ENCODE peak calls at places on chromosomes 16 and 17, in nine cellular contexts. L is GM23338, O is MM.1S, T is HCT116, U is SK-N-SH, E is GM23248, M is neural progenitor cell, S is OCI-LY7, G is hepatocyte. J is an unnamed sample.

GRCh38 chr16:88387177-88387576 is 4.4 kb downstream of the ZNF469 start:
- DNase-seq in L (no peak), O (no peak), T (no peak), U (no peak), E (peak), M (no peak), S (no peak), G (no peak), J (no peak)

GRCh38 chr17:59375858-59376257 is 44.4 kb downstream of the YPEL2 start:
- DNase-seq in L (no peak), O (peak), T (no peak), U (no peak), E (peak), M (no peak), S (peak), G (no peak), J (no peak)

GRCh38 chr16:85426806-85427205 is 186.3 kb upstream of the GSE1 start:
- DNase-seq in L (no peak), O (no peak), T (no peak), U (no peak), E (no peak), M (no peak), S (no peak), G (no peak), J (no peak)

GRCh38 chr17:3843935-3844516 is 2.0 kb downstream of the NCBP3 start:
- DNase-seq in L (peak), O (peak), T (peak), U (peak), E (peak), M (peak), S (peak), G (peak), J (peak)

GRCh38 chr16:847681-848445 is 47.3 kb upstream of the GNG13 start:
- DNase-seq in L (no peak), O (no peak), T (no peak), U (no peak), E (no peak), M (no peak), S (no peak), G (no peak), J (no peak)

GRCh38 chr16:54455021-54455725 is 168.6 kb upstream of the IRX3 start:
- DNase-seq in L (no peak), O (no peak), T (no peak), U (peak), E (no peak), M (no peak), S (no peak), G (no peak), J (no peak)

GRCh38 chr16:2205104-2205966 is at the start of gene MLST8:
- DNase-seq in L (peak), O (peak), T (peak), U (peak), E (peak), M (peak), S (peak), G (peak), J (peak)

GRCh38 chr17:28950017-28950751 is 1.1 kb downstream of the PHF12 start:
- DNase-seq in L (peak), O (peak), T (no peak), U (peak), E (peak), M (peak), S (peak), G (peak), J (peak)

GRCh38 chr16:73872856-73873255 is 423.8 kb upstream of the PSMD7 start:
- DNase-seq in L (no peak), O (no peak), T (no peak), U (no peak), E (no peak), M (no peak), S (no peak), G (no peak), J (no peak)

GRCh38 chr16:67731071-67731810 is 12.1 kb upstream of the GFOD2 start:
- DNase-seq in L (no peak), O (peak), T (no peak), U (no peak), E (no peak), M (no peak), S (no peak), G (no peak), J (no peak)

GRCh38 chr17:338442-339192 is 14.0 kb downstream of the RPH3AL start:
- DNase-seq in L (no peak), O (no peak), T (no peak), U (no peak), E (no peak), M (no peak), S (no peak), G (peak), J (no peak)

GRCh38 chr16:85570213-85570734 is 42.8 kb upstream of the GSE1 start:
- DNase-seq in L (no peak), O (peak), T (peak), U (no peak), E (no peak), M (no peak), S (peak), G (no peak), J (peak)

GRCh38 chr17:27602721-27603445 is 28.1 kb upstream of the LGALS9 start:
- DNase-seq in L (peak), O (peak), T (no peak), U (peak), E (peak), M (peak), S (peak), G (peak), J (peak)

GRCh38 chr16:67391424-67392300 is 1.6 kb downstream of the TPPP3 start:
- DNase-seq in L (no peak), O (no peak), T (no peak), U (peak), E (peak), M (no peak), S (no peak), G (no peak), J (no peak)

GRCh38 chr17:50020841-50021599 is 26.0 kb upstream of the DLX3 start:
- DNase-seq in L (no peak), O (no peak), T (no peak), U (no peak), E (no peak), M (no peak), S (no peak), G (no peak), J (no peak)

GRCh38 chr16:69399361-69399760 is 13.6 kb upstream of the TERF2 start:
- DNase-seq in L (no peak), O (no peak), T (no peak), U (no peak), E (peak), M (no peak), S (no peak), G (no peak), J (no peak)

GRCh38 chr17:2378905-2379304 is 22.0 kb downstream of the MNT start:
- DNase-seq in L (no peak), O (no peak), T (no peak), U (no peak), E (no peak), M (no peak), S (no peak), G (no peak), J (no peak)

GRCh38 chr17:77286641-77287431 is 146.1 kb downstream of the SEC14L1 start:
- DNase-seq in L (no peak), O (no peak), T (peak), U (peak), E (peak), M (no peak), S (no peak), G (peak), J (peak)

GRCh38 chr17:59361916-59362810 is 30.7 kb downstream of the YPEL2 start:
- DNase-seq in L (no peak), O (peak), T (no peak), U (no peak), E (peak), M (no peak), S (peak), G (no peak), J (peak)

GRCh38 chr16:54482892-54483574 is 196.4 kb upstream of the IRX3 start:
- DNase-seq in L (no peak), O (no peak), T (no peak), U (peak), E (no peak), M (no peak), S (no peak), G (no peak), J (no peak)

GRCh38 chr17:77285594-77286390 is 145.0 kb downstream of the SEC14L1 start:
- DNase-seq in L (no peak), O (no peak), T (no peak), U (peak), E (peak), M (no peak), S (no peak), G (peak), J (peak)

GRCh38 chr17:44023545-44024270 is 8.9 kb upstream of the TMEM101 start:
- DNase-seq in L (no peak), O (no peak), T (no peak), U (no peak), E (no peak), M (no peak), S (no peak), G (no peak), J (no peak)

GRCh38 chr17:39125143-39125875 is 26.1 kb downstream of the PLXDC1 start:
- DNase-seq in L (no peak), O (no peak), T (no peak), U (no peak), E (no peak), M (no peak), S (no peak), G (no peak), J (no peak)

GRCh38 chr17:39132192-39132600 is 19.2 kb downstream of the PLXDC1 start:
- DNase-seq in L (peak), O (no peak), T (no peak), U (no peak), E (peak), M (peak), S (no peak), G (peak), J (peak)

GRCh38 chr17:39134878-39135277 is 16.6 kb downstream of the PLXDC1 start:
- DNase-seq in L (no peak), O (no peak), T (no peak), U (no peak), E (peak), M (no peak), S (no peak), G (no peak), J (no peak)

GRCh38 chr17:39130205-39130604 is 21.2 kb downstream of the PLXDC1 start:
- DNase-seq in L (no peak), O (no peak), T (no peak), U (no peak), E (no peak), M (no peak), S (no peak), G (no peak), J (no peak)
- TF ChIP-seq EZH2phosphoT487 in L (no peak), O (no peak), T (no peak), U (no peak), E (no peak), M (no peak), S (no peak), G (no peak), J (no peak)

GRCh38 chr17:57940217-57940616 is 15.0 kb downstream of the CUEDC1 start:
- DNase-seq in L (peak), O (peak), T (no peak), U (no peak), E (no peak), M (no peak), S (no peak), G (no peak), J (no peak)
- TF ChIP-seq EZH2phosphoT487 in L (no peak), O (no peak), T (no peak), U (no peak), E (no peak), M (no peak), S (no peak), G (no peak), J (no peak)

DNA sequence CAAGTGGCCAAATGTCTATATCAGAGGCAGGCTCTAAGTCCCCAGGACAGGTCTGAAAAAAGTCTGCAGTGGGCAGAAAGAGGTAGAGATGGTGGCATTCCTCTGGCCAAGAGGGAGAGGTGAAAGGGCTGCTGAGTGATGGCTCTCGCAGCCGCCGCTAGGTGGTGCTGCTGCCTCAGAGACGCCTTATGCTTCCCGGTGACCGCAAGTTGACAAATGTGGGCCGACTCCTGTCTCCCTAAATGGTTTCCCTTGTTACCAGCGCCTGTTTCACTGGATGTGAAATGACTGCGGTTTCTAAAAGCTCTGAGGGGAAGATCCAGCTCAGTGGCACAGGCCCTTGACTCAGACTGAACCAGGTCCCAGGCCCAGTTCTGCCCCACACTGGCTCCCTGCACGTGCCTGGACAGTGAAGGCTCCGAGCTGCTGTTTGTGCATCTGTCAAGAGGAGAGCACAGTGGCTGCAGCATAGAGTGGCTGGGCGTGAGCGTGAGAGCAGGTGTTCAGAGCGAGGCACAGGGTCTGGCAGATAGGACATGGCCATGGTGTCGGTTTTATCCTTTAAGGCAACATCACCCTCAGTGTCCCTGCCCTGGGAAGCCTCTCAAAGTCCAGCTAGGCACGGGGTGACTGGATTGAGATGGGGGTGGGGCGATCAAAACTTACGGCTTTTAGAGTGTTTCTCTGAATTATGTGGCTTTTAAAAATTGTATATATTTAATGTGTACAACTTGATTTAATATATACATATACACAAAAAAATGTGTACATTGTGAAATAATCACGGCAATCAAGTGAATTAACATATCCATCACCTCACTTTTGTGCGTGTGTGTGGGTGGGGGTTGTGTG is 19.9 kb downstream of the CLEC16A start:
- DNase-seq in L (peak), O (peak), T (peak), U (peak), E (peak), M (peak), S (peak), G (peak), J (peak)
- TF ChIP-seq EZH2phosphoT487 in L (no peak), O (no peak), T (no peak), U (no peak), E (no peak), M (no peak), S (no peak), G (no peak), J (no peak)

GRCh38 chr17:20008242-20009051 is 712 bp upstream of the SPECC1 start:
- DNase-seq in L (peak), O (no peak), T (no peak), U (peak), E (peak), M (peak), S (no peak), G (peak), J (peak)
- TF ChIP-seq EZH2phosphoT487 in L (no peak), O (no peak), T (no peak), U (no peak), E (no peak), M (no peak), S (no peak), G (no peak), J (no peak)

J was measured in PC-3.